ENCODE peak calls at places on chromosomes 11 and 22, in seven cellular contexts. R, O, L, B, G, T and W are unnamed samples.
A peak's percentile ranks its signal among the peaks of the same experiment; 100 is the strongest.

GRCh38 chr22:32396746-32397145 is 15.3 kb downstream of the RTCB start:
- DNase-seq in R (no peak), O (no peak), L (no peak), B (no peak), G (no peak), T (no peak), W (no peak)

GRCh38 chr11:96213500-96213899 is 129.5 kb downstream of the MAML2 start:
- DNase-seq in R (no peak), O (no peak), L (no peak), B (peak; percentile 59), G (no peak), T (no peak), W (no peak)

GRCh38 chr11:27350503-27350902 is 12.5 kb downstream of the CCDC34 start:
- DNase-seq in R (no peak), O (no peak), L (no peak), B (peak; percentile 63), G (no peak), T (no peak), W (no peak)

GRCh38 chr11:8086001-8086479 is 5.0 kb downstream of the TUB start:
- DNase-seq in R (no peak), O (peak; percentile 60), L (no peak), B (peak; percentile 39), G (no peak), T (no peak), W (no peak)

GRCh38 chr11:17763244-17763643 is 28.7 kb downstream of the KCNC1 start:
- DNase-seq in R (no peak), O (no peak), L (no peak), B (no peak), G (no peak), T (no peak), W (no peak)

GRCh38 chr11:116454020-116454645 is 318.7 kb downstream of the BUD13 start:
- DNase-seq in R (peak; percentile 25), O (peak; percentile 44), L (no peak), B (peak; percentile 5), G (no peak), T (peak; percentile 48), W (peak; percentile 41)

GRCh38 chr11:129611661-129612566 is 203.7 kb upstream of the TMEM45B start:
- DNase-seq in R (no peak), O (no peak), L (no peak), B (no peak), G (no peak), T (peak; percentile 37), W (no peak)

GRCh38 chr11:60915250-60915914 is 1.4 kb downstream of the TMEM109 start:
- DNase-seq in R (no peak), O (peak; percentile 69), L (peak; percentile 65), B (peak; percentile 62), G (peak; percentile 49), T (peak; percentile 64), W (peak; percentile 87)

GRCh38 chr11:46972343-46972742 is 35.8 kb downstream of the CSTPP1 start:
- DNase-seq in R (no peak), O (no peak), L (no peak), B (no peak), G (no peak), T (no peak), W (no peak)

GRCh38 chr11:106961048-106961447 is 57.2 kb downstream of the GUCY1A2 start:
- DNase-seq in R (no peak), O (no peak), L (no peak), B (no peak), G (no peak), T (no peak), W (no peak)

GRCh38 chr11:122682464-122682863 is 26.9 kb downstream of the UBASH3B start:
- DNase-seq in R (no peak), O (no peak), L (no peak), B (no peak), G (no peak), T (no peak), W (no peak)

GRCh38 chr11:17387811-17388210 is 648 bp downstream of the KCNJ11 start:
- DNase-seq in R (no peak), O (no peak), L (peak; percentile 58), B (no peak), G (no peak), T (no peak), W (no peak)

GRCh38 chr11:76672431-76673163 is 2.0 kb upstream of the LRRC32 start:
- DNase-seq in R (no peak), O (no peak), L (no peak), B (no peak), G (no peak), T (no peak), W (peak; percentile 97)

GRCh38 chr11:66851251-66851620 is 5.6 kb upstream of the LRFN4 start:
- DNase-seq in R (no peak), O (no peak), L (no peak), B (no peak), G (no peak), T (no peak), W (no peak)

GRCh38 chr11:96506041-96506440 is 116.2 kb downstream of the JRKL start:
- DNase-seq in R (no peak), O (no peak), L (no peak), B (no peak), G (no peak), T (no peak), W (no peak)

GRCh38 chr11:66317322-66317765 is 500 bp upstream of the CD248 start:
- DNase-seq in R (no peak), O (peak; percentile 77), L (peak; percentile 51), B (peak; percentile 81), G (peak; percentile 67), T (peak; percentile 36), W (peak; percentile 59)

GRCh38 chr11:117945047-117945820 is 16.0 kb upstream of the TMPRSS13 start:
- DNase-seq in R (no peak), O (no peak), L (no peak), B (no peak), G (no peak), T (no peak), W (no peak)

GRCh38 chr11:110075087-110075821 is 17.9 kb upstream of the ZC3H12C start:
- DNase-seq in R (no peak), O (no peak), L (no peak), B (peak; percentile 51), G (no peak), T (no peak), W (no peak)

GRCh38 chr11:44572884-44573283 is 7.4 kb downstream of the CD82 start:
- DNase-seq in R (no peak), O (no peak), L (no peak), B (no peak), G (no peak), T (no peak), W (no peak)

GRCh38 chr11:125941606-125942275 is 4.1 kb upstream of the VSIG10L2 start:
- DNase-seq in R (no peak), O (peak; percentile 79), L (peak; percentile 54), B (peak; percentile 29), G (peak; percentile 61), T (peak; percentile 66), W (peak; percentile 60)

GRCh38 chr22:29312218-29313125 is 3.0 kb downstream of the RASL10A start:
- DNase-seq in R (no peak), O (no peak), L (no peak), B (no peak), G (no peak), T (no peak), W (no peak)

GRCh38 chr22:29946220-29946619 is 63.2 kb downstream of the MTMR3 start:
- DNase-seq in R (no peak), O (no peak), L (no peak), B (no peak), G (no peak), T (peak; percentile 34), W (no peak)

GRCh38 chr11:119370486-119371046 is 10.9 kb downstream of the USP2 start:
- DNase-seq in R (no peak), O (peak; percentile 86), L (peak; percentile 70), B (no peak), G (peak; percentile 68), T (peak; percentile 59), W (peak; percentile 51)

GRCh38 chr11:119368121-119369034 is 13.1 kb downstream of the USP2 start:
- DNase-seq in R (no peak), O (peak; percentile 88), L (peak; percentile 87), B (peak; percentile 59), G (peak; percentile 81), T (no peak), W (no peak)

GRCh38 chr11:119367661-119368120 is 13.8 kb downstream of the USP2 start:
- DNase-seq in R (no peak), O (no peak), L (no peak), B (no peak), G (no peak), T (no peak), W (peak; percentile 77)

GRCh38 chr11:119371067-119371601 is 10.4 kb downstream of the USP2 start:
- DNase-seq in R (no peak), O (no peak), L (no peak), B (no peak), G (no peak), T (no peak), W (no peak)

GRCh38 chr11:119369035-119369925 is 12.2 kb downstream of the USP2 start:
- DNase-seq in R (no peak), O (peak; percentile 41), L (no peak), B (no peak), G (peak; percentile 44), T (no peak), W (peak; percentile 34)
- H3K36me3 ChIP-seq in R (no peaks in the 10 kb centered on the region), O (no peaks in the 10 kb centered on the region), L (peaks cover 6% of the 10 kb centered on the region), B (no peaks in the 10 kb centered on the region), G (no peaks in the 10 kb centered on the region), T (no peaks in the 10 kb centered on the region), W (no peaks in the 10 kb centered on the region)

GRCh38 chr11:58618215-58618614 is 4.2 kb upstream of the CNTF start:
- DNase-seq in R (no peak), O (no peak), L (no peak), B (no peak), G (no peak), T (no peak), W (peak; percentile 12)
- TF ChIP-seq CTCF in R (peak; percentile 17), O (no peak), L (no peak), B (peak; percentile 14), G (peak; percentile 43), T (peak; percentile 23), W (peak; percentile 62)

GRCh38 chr22:40175571-40176105 is 2.1 kb upstream of the TNRC6B start:
- DNase-seq in R (no peak), O (no peak), L (no peak), B (no peak), G (no peak), T (no peak), W (no peak)
- H3K27ac ChIP-seq in R (peak overlapping the region; percentile 98), O (no peak overlapping the region), L (peak overlapping the region; percentile 84), B (no peak overlapping the region), G (peak overlapping the region; percentile 93), T (peak overlapping the region; percentile 92), W (no peak overlapping the region)

DNA sequence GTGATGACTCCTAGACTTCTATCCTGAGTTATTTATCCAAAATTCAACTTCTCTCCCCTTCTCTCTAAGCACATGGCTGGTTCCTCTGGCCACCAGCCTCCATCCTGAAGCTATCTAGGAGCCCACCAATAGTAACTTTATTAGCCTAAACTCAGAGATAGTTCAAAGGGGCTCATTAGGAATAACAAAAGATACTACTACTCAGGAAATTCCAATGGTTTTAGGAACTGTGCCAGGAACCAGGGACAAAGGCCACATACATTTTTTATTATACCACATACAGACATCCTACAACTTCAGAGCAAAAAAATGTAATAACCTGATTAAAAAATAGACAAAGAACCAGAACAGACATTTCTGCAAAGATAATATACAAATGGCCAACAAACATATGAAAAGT is 27.9 kb downstream of the SLC25A17 start:
- DNase-seq in R (no peak), O (no peak), L (no peak), B (no peak), G (no peak), T (no peak), W (no peak)
- H3K36me3 ChIP-seq in R (no peaks in the 10 kb centered on the region), O (peaks cover 24% of the 10 kb centered on the region), L (peaks cover 63% of the 10 kb centered on the region), B (peaks cover 2% of the 10 kb centered on the region), G (peaks cover 60% of the 10 kb centered on the region), T (peaks cover 4% of the 10 kb centered on the region), W (peaks cover 81% of the 10 kb centered on the region)